ENCODE peak calls at places on chromosomes 1 and 21, in six cellular contexts. U is Caki2; I is stimulated activated CD4-positive, alpha-beta T cell treated with anti-CD3 and anti-CD28 coated beads, Interleukin-1b, Interleukin-23, amount 100 ng/mL, for 48 hours; J is AG08395; F is HS-27A; V is cardiac muscle cell. Q is an unnamed sample.

GRCh38 chr1:94438692-94439276 is 20.6 kb downstream of the ABCD3 start:
- DNase-seq in U (no peak), I (no peak), J (peak), F (no peak), V (no peak), Q (no peak)

GRCh38 chr21:32425628-32426027 is 13.1 kb downstream of the EVA1C start:
- DNase-seq in U (no peak), I (no peak), J (no peak), F (no peak), V (no peak), Q (no peak)

GRCh38 chr1:200411406-200412257 is 1.8 kb upstream of the ZNF281 start:
- DNase-seq in U (no peak), I (no peak), J (no peak), F (no peak), V (peak), Q (no peak)

GRCh38 chr1:13585599-13585965 is 1.9 kb downstream of the PDPN start:
- DNase-seq in U (no peak), I (no peak), J (no peak), F (no peak), V (no peak), Q (no peak)

GRCh38 chr1:12548279-12549105 is 69.5 kb downstream of the DHRS3 start:
- DNase-seq in U (no peak), I (no peak), J (no peak), F (no peak), V (no peak), Q (no peak)

GRCh38 chr1:206471415-206471801 is 1.1 kb downstream of the IKBKE start:
- DNase-seq in U (no peak), I (no peak), J (no peak), F (no peak), V (no peak), Q (no peak)

GRCh38 chr1:156705321-156705917 is at the start of gene CRABP2:
- DNase-seq in U (no peak), I (peak), J (no peak), F (no peak), V (peak), Q (no peak)

GRCh38 chr21:46323227-46323709 is 402 bp downstream of the C21orf58 start:
- DNase-seq in U (no peak), I (peak), J (no peak), F (no peak), V (peak), Q (peak)

GRCh38 chr1:75548721-75549480 is 62.0 kb downstream of the SLC44A5 start:
- DNase-seq in U (peak), I (no peak), J (no peak), F (no peak), V (no peak), Q (no peak)

GRCh38 chr21:16460936-16461335 is 731.2 kb downstream of the USP25 start:
- DNase-seq in U (no peak), I (no peak), J (no peak), F (no peak), V (no peak), Q (no peak)

GRCh38 chr1:154736840-154737239 is 128.9 kb upstream of the ADAR start:
- DNase-seq in U (no peak), I (peak), J (peak), F (no peak), V (no peak), Q (peak)

GRCh38 chr1:91151702-91152101 is 129.9 kb upstream of the ZNF644 start:
- DNase-seq in U (no peak), I (no peak), J (no peak), F (no peak), V (no peak), Q (no peak)

GRCh38 chr1:41447995-41448770 is 36.3 kb downstream of the EDN2 start:
- DNase-seq in U (no peak), I (no peak), J (no peak), F (no peak), V (no peak), Q (peak)

GRCh38 chr1:244735854-244736561 is 83.1 kb downstream of the DESI2 start:
- DNase-seq in U (no peak), I (no peak), J (no peak), F (no peak), V (no peak), Q (no peak)

GRCh38 chr1:183633676-183634343 is 1.8 kb downstream of the ARPC5 start:
- DNase-seq in U (peak), I (peak), J (peak), F (peak), V (peak), Q (peak)

GRCh38 chr1:28577052-28577678 is 14.9 kb upstream of the RAB42 start:
- DNase-seq in U (no peak), I (no peak), J (no peak), F (no peak), V (no peak), Q (peak)

GRCh38 chr1:151158751-151159251 is 2.4 kb downstream of the TNFAIP8L2 start:
- DNase-seq in U (no peak), I (peak), J (no peak), F (no peak), V (no peak), Q (no peak)

GRCh38 chr1:230153655-230154296 is 86.7 kb downstream of the GALNT2 start:
- DNase-seq in U (no peak), I (no peak), J (no peak), F (no peak), V (no peak), Q (no peak)

GRCh38 chr1:2812939-2813653 is 11.6 kb upstream of the TTC34 start:
- DNase-seq in U (no peak), I (no peak), J (no peak), F (no peak), V (no peak), Q (no peak)

GRCh38 chr1:2176615-2177014 is 18.0 kb downstream of the FAAP20 start:
- DNase-seq in U (no peak), I (no peak), J (no peak), F (no peak), V (no peak), Q (no peak)

GRCh38 chr1:89918794-89919155 is 76.1 kb upstream of the ZNF326 start:
- DNase-seq in U (peak), I (no peak), J (no peak), F (no peak), V (no peak), Q (peak)

GRCh38 chr1:16613185-16614147 is at the start of gene NBPF1:
- DNase-seq in U (peak), I (peak), J (peak), F (peak), V (peak), Q (peak)

GRCh38 chr21:14572206-14572780 is 26.2 kb upstream of the SAMSN1 start:
- DNase-seq in U (no peak), I (no peak), J (no peak), F (no peak), V (no peak), Q (no peak)

GRCh38 chr1:215290018-215290417 is 207.5 kb downstream of the KCNK2 start:
- DNase-seq in U (no peak), I (no peak), J (peak), F (no peak), V (no peak), Q (no peak)

GRCh38 chr21:31781737-31782136 is 49.8 kb upstream of the SCAF4 start:
- DNase-seq in U (peak), I (no peak), J (peak), F (peak), V (no peak), Q (peak)

GRCh38 chr1:215137985-215138384 is 55.4 kb downstream of the KCNK2 start:
- DNase-seq in U (no peak), I (no peak), J (no peak), F (no peak), V (no peak), Q (no peak)

GRCh38 chr1:208234721-208235120 is 9.5 kb downstream of the PLXNA2 start:
- DNase-seq in U (no peak), I (no peak), J (no peak), F (no peak), V (no peak), Q (no peak)

GRCh38 chr1:21251773-21252471 is 38.3 kb downstream of the ECE1 start:
- DNase-seq in U (peak), I (peak), J (peak), F (no peak), V (no peak), Q (peak)

GRCh38 chr1:235327559-235328270 is at the start of gene ARID4B:
- DNase-seq in U (peak), I (no peak), J (peak), F (no peak), V (no peak), Q (no peak)

GRCh38 chr21:32325706-32326105 is 27.1 kb downstream of the MRAP start:
- DNase-seq in U (no peak), I (no peak), J (no peak), F (no peak), V (no peak), Q (no peak)

GRCh38 chr1:43924516-43924915 is 9.1 kb upstream of the ARTN start:
- DNase-seq in U (no peak), I (no peak), J (no peak), F (no peak), V (no peak), Q (peak)

GRCh38 chr1:90000934-90001676 is 6.2 kb downstream of the ZNF326 start:
- DNase-seq in U (no peak), I (no peak), J (no peak), F (no peak), V (no peak), Q (no peak)

Q was measured in kidney tubule cell.